ENCODE peak calls at places on chromosome 18, in six cellular contexts. Z is HepG2, U is right atrium auricular region, F is chondrocyte, T is AG10803, D is AG09309. N is an unnamed sample.

GRCh38 chr18:12408247-12408869 is 629 bp downstream of the PRELID3A start:
- DNase-seq in Z (no peak), U (no peak), F (no peak), T (peak), D (no peak), N (no peak)

GRCh38 chr18:24427484-24427883 is 1.0 kb downstream of the IMPACT start:
- DNase-seq in Z (no peak), U (no peak), F (no peak), T (peak), D (no peak), N (no peak)

GRCh38 chr18:8802031-8802679 is 96.8 kb downstream of the MTCL1 start:
- DNase-seq in Z (no peak), U (no peak), F (no peak), T (no peak), D (no peak), N (no peak)

GRCh38 chr18:55246278-55246677 is 287.0 kb upstream of the CCDC68 start:
- DNase-seq in Z (no peak), U (no peak), F (no peak), T (no peak), D (no peak), N (no peak)

GRCh38 chr18:3713708-3714107 is 263.7 kb downstream of the TGIF1 start:
- DNase-seq in Z (no peak), U (no peak), F (no peak), T (no peak), D (no peak), N (no peak)

GRCh38 chr18:461762-462161 is 38.7 kb downstream of the COLEC12 start:
- DNase-seq in Z (no peak), U (no peak), F (no peak), T (no peak), D (no peak), N (no peak)

GRCh38 chr18:14945984-14946383 is 198.0 kb downstream of the ANKRD30B start:
- DNase-seq in Z (no peak), U (no peak), F (no peak), T (no peak), D (no peak), N (no peak)

GRCh38 chr18:64002581-64002980 is 32.7 kb downstream of the SERPINB8 start:
- DNase-seq in Z (no peak), U (no peak), F (no peak), T (no peak), D (no peak), N (no peak)

GRCh38 chr18:62245699-62246098 is 58.6 kb downstream of the RELCH start:
- DNase-seq in Z (no peak), U (no peak), F (no peak), T (no peak), D (no peak), N (no peak)

GRCh38 chr18:49812321-49813070 is 837 bp downstream of the ACAA2 start:
- DNase-seq in Z (no peak), U (no peak), F (no peak), T (peak), D (no peak), N (no peak)

GRCh38 chr18:63147010-63147409 is 172.6 kb downstream of the BCL2 start:
- DNase-seq in Z (no peak), U (no peak), F (no peak), T (no peak), D (no peak), N (no peak)

GRCh38 chr18:45402485-45403056 is 212.7 kb upstream of the SLC14A2 start:
- DNase-seq in Z (no peak), U (no peak), F (no peak), T (peak), D (no peak), N (no peak)

GRCh38 chr18:56043691-56044090 is 455.7 kb upstream of the TCF4 start:
- DNase-seq in Z (no peak), U (no peak), F (no peak), T (no peak), D (no peak), N (no peak)

GRCh38 chr18:12883003-12883683 is 894 bp downstream of the PTPN2 start:
- DNase-seq in Z (no peak), U (no peak), F (no peak), T (no peak), D (no peak), N (peak)

GRCh38 chr18:22674300-22674699 is 256.6 kb upstream of the CTAGE1 start:
- DNase-seq in Z (no peak), U (no peak), F (no peak), T (peak), D (peak), N (no peak)

GRCh38 chr18:48090702-48091101 is 160.2 kb upstream of the SMAD2 start:
- DNase-seq in Z (no peak), U (no peak), F (no peak), T (no peak), D (no peak), N (no peak)

GRCh38 chr18:21740474-21740723 is 193 bp upstream of the MIB1 start:
- DNase-seq in Z (peak), U (peak), F (no peak), T (peak), D (peak), N (peak)

GRCh38 chr18:75244336-75244735 is 33.7 kb downstream of the TSHZ1 start:
- DNase-seq in Z (peak), U (no peak), F (no peak), T (no peak), D (no peak), N (no peak)

GRCh38 chr18:26480897-26481795 is 67.2 kb downstream of the KCTD1 start:
- DNase-seq in Z (peak), U (no peak), F (no peak), T (peak), D (peak), N (peak)

GRCh38 chr18:69123421-69123820 is 277.3 kb upstream of the DOK6 start:
- DNase-seq in Z (no peak), U (no peak), F (no peak), T (no peak), D (no peak), N (no peak)

GRCh38 chr18:25074925-25075693 is 276.9 kb downstream of the ZNF521 start:
- DNase-seq in Z (no peak), U (no peak), F (no peak), T (peak), D (no peak), N (no peak)

GRCh38 chr18:69885841-69886531 is 61.7 kb downstream of the CD226 start:
- DNase-seq in Z (peak), U (no peak), F (no peak), T (no peak), D (no peak), N (no peak)

GRCh38 chr18:22505136-22505535 is 87.4 kb upstream of the CTAGE1 start:
- DNase-seq in Z (no peak), U (no peak), F (no peak), T (peak), D (no peak), N (no peak)

GRCh38 chr18:42131044-42131939 is 176.3 kb downstream of the PIK3C3 start:
- DNase-seq in Z (no peak), U (no peak), F (no peak), T (no peak), D (no peak), N (no peak)

GRCh38 chr18:3441290-3441689 is 8.7 kb upstream of the TGIF1 start:
- DNase-seq in Z (peak), U (no peak), F (no peak), T (peak), D (no peak), N (peak)

GRCh38 chr18:62277045-62277444 is 48.1 kb upstream of the TNFRSF11A start:
- DNase-seq in Z (no peak), U (no peak), F (no peak), T (no peak), D (no peak), N (no peak)

GRCh38 chr18:45715212-45715780 is 8.7 kb upstream of the SLC14A1 start:
- DNase-seq in Z (no peak), U (no peak), F (no peak), T (no peak), D (no peak), N (no peak)

GRCh38 chr18:49510393-49511115 is 23.5 kb upstream of the C18orf32 start:
- DNase-seq in Z (no peak), U (no peak), F (no peak), T (peak), D (no peak), N (peak)

GRCh38 chr18:26304511-26304910 is 78.3 kb downstream of the TAF4B start:
- DNase-seq in Z (no peak), U (no peak), F (no peak), T (peak), D (no peak), N (no peak)

GRCh38 chr18:23228102-23229051 is 93.1 kb downstream of the CABLES1 start:
- DNase-seq in Z (no peak), U (no peak), F (no peak), T (peak), D (no peak), N (no peak)

GRCh38 chr18:46939337-46939963 is 22.0 kb downstream of the KATNAL2 start:
- DNase-seq in Z (peak), U (no peak), F (no peak), T (peak), D (no peak), N (peak)

GRCh38 chr18:22822024-22822423 is 111.1 kb upstream of the RBBP8 start:
- DNase-seq in Z (no peak), U (no peak), F (no peak), T (peak), D (no peak), N (no peak)

GRCh38 chr18:7677001-7677400 is 109.9 kb downstream of the PTPRM start:
- DNase-seq in Z (no peak), U (no peak), F (no peak), T (peak), D (peak), N (no peak)

GRCh38 chr18:11496561-11497172 is 112.7 kb upstream of the SLC35G4 start:
- DNase-seq in Z (no peak), U (no peak), F (no peak), T (no peak), D (no peak), N (no peak)

DNA sequence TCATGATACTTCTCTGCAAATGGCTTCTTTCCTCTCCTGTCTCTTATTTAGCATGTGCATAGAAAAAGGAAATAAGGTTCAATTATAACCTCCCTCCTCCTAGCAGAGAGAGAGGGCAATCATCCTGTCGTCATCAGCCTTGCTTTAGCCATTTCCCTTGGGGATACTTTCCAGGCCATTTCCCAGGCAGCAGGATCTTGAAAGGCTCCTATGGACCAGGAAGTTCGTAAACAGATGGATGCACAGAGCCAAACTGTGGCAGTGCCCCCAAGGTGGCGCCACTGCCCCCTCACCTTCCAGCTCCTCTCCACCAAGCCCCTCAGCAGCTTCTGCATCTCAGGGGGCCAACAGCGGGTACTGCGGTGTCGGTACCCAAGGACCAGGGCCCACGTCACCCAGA is 157.4 kb downstream of the DTNA start:
- DNase-seq in Z (peak), U (no peak), F (no peak), T (no peak), D (no peak), N (no peak)
- TF ChIP-seq CTCF in Z (peak), U (peak), F (peak), T (peak), D (peak), N (no peak)

DNA sequence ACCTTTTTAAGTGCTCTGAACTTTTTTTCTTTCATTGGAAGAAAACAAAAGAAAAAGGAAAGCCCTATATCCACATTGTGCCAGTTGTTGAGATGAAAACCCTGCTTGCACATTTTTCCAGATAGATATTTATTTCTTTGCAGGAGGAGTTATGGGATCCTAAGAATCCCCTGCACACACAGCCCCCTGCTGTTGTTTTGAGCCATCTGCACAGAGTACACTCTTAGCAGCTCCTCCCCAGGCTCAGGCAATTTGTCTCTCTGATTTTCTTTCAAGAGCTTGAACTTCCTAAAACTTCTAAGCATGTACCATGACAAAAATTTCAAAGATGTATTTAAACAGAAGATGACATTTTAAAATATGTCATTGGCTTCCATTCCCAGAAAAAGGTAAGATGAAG is 436.9 kb downstream of the METTL4 start:
- DNase-seq in Z (no peak), U (no peak), F (no peak), T (no peak), D (no peak), N (no peak)
- TF ChIP-seq CTCF in Z (no peak), U (no peak), F (no peak), T (no peak), D (no peak), N (no peak)

DNA sequence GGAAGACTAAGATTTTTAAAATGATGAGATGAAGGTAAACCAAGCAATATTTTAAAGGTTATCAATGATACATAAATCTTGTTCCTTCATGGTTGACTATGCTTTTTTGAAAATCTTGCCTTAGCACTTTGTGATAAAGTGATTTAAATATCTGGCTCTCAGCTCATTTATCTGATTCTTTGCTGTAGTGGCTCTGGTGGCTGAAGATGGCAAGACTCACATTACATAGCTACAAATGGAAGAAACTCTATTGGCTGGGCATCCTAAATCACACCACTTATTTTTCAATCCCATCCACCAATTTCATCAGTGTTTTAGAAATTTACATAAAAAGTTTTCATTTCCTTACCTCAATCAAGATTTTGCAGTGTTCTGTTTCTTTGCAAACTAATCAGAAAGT is 16.6 kb upstream of the APCDD1 start:
- DNase-seq in Z (no peak), U (no peak), F (no peak), T (peak), D (no peak), N (no peak)
- TF ChIP-seq CTCF in Z (no peak), U (no peak), F (peak), T (peak), D (peak), N (no peak)

DNA sequence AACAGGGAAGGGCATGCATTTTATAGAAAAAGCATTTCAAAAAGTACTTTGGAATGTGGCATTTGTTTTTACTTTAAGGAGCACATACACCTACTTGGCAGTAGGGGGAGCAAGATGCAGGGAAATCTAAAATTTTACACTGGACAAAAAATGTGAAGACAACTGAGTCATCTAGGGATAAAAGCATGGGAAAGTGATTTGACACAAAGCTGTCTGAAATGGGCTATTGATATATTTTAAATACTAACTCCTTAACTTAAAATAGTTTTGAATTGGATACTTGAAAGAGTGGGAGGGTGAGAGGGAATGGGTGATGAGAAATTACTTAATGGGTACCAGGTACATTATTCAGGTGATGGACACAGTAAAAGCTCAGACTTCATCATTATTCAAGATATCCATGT is 15.8 kb downstream of the TMEM200C start:
- DNase-seq in Z (peak), U (no peak), F (no peak), T (peak), D (peak), N (peak)
- TF ChIP-seq CTCF in Z (peak), U (peak), F (peak), T (peak), D (peak), N (peak)

DNA sequence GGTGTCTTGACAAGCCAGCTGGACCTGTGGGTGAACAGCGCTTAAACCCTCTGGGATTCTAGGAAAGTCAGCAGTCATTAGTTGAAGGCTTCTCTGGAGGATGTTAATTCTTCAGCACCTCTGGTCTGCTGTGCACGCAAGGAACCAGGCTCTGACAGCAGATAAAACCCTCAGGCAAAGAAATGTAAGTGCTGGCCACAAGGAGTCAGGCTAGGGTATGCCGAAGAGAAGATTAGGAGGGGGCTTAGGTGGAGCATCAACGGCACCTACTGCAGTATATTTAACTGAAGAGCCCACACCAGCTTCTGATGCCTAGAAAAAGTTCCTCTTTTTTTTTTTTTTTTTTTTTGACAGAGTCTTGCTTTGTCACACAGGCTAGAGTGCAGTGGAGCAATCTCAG is 304.2 kb upstream of the MC4R start:
- DNase-seq in Z (no peak), U (no peak), F (no peak), T (no peak), D (no peak), N (no peak)
- TF ChIP-seq CTCF in Z (no peak), U (no peak), F (no peak), T (no peak), D (no peak), N (no peak)

GRCh38 chr18:76886112-76886511 is 63.8 kb downstream of the ZNF236 start:
- DNase-seq in Z (no peak), U (no peak), F (no peak), T (no peak), D (no peak), N (no peak)
- TF ChIP-seq CTCF in Z (no peak), U (no peak), F (no peak), T (no peak), D (no peak), N (no peak)

DNA sequence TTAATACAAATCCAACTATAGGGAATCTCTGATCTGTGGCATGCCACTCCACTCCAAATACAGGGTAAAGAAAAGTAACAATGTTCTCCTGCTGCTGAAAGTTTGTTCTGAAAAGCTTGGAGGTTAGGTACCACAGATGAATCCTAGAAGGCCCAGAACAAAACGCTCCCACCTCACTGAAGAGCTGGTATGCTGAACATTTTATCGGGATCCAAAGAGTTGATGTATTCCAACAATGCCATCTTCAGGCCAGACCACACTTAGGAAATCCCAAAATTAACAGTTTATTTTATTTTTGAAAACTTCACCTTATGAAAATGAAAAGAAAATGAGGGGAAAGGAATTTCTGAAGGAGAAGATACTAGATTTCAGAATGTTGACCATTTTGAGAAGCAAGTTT is 145.1 kb upstream of the CDH19 start:
- DNase-seq in Z (peak), U (no peak), F (no peak), T (no peak), D (no peak), N (no peak)
- TF ChIP-seq CTCF in Z (peak), U (peak), F (peak), T (no peak), D (no peak), N (no peak)

GRCh38 chr18:58392336-58393000 is 236.4 kb downstream of the ALPK2 start:
- DNase-seq in Z (no peak), U (no peak), F (no peak), T (peak), D (peak), N (no peak)

GRCh38 chr18:58390399-58390798 is 238.5 kb downstream of the ALPK2 start:
- DNase-seq in Z (no peak), U (no peak), F (no peak), T (no peak), D (no peak), N (no peak)

GRCh38 chr18:58393295-58393694 is 235.6 kb downstream of the ALPK2 start:
- DNase-seq in Z (no peak), U (no peak), F (no peak), T (no peak), D (no peak), N (no peak)

GRCh38 chr18:58391113-58391892 is 237.6 kb downstream of the ALPK2 start:
- DNase-seq in Z (no peak), U (no peak), F (no peak), T (peak), D (no peak), N (no peak)

DNA sequence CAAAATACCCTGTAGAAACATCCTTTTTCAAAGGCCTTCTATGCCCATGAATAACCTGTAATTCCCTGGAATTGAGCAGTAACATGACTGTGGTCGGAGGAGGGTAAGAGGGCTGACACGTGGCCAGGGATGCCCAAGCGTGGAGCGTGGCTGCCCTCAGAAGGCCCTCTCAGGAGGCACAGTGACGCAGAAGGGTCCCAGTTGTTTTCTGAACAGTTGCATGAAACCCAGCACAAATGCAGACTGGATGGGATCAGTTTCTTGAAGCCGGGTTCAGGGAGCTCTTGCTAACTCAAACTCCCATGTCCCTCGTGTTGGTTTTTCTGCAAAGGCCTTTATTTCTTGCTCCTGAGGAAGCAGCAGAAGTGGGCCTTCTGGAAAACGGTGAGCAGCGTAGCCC is 237.0 kb downstream of the ALPK2 start:
- DNase-seq in Z (no peak), U (no peak), F (no peak), T (peak), D (no peak), N (no peak)
- TF ChIP-seq CTCF in Z (no peak), U (no peak), F (no peak), T (peak), D (peak), N (no peak)

GRCh38 chr18:59055345-59056032 is 84.2 kb upstream of the SEC11C start:
- DNase-seq in Z (no peak), U (no peak), F (no peak), T (no peak), D (no peak), N (no peak)
- TF ChIP-seq CTCF in Z (no peak), U (peak), F (peak), T (peak), D (no peak), N (no peak)

N was measured in Caco-2.